ENCODE peak calls at places on chromosomes 11 and 22, in six cellular contexts. F is fibroblast of lung, J is Panc1, L is cardiac muscle cell, I is colonic mucosa, T is pancreas. Y is an unnamed sample. For H3K4me1 and H3K27me3, the result is how much of the 10 kb centered on the place peaks cover.

GRCh38 chr22:42780070-42780540 is 59.4 kb upstream of the A4GALT start:
- DNase-seq in F (peak), J (peak), L (peak), I (peak), T (no peak), Y (no peak)

GRCh38 chr11:36702330-36703054 is 104.5 kb upstream of the RAG2 start:
- DNase-seq in F (peak), J (peak), L (peak), I (peak), T (no peak), Y (no peak)

GRCh38 chr11:44573333-44573732 is 7.9 kb downstream of the CD82 start:
- DNase-seq in F (peak), J (no peak), L (no peak), I (no peak), T (no peak), Y (no peak)

GRCh38 chr11:65542738-65543390 is 15.3 kb downstream of the LTBP3 start:
- DNase-seq in F (no peak), J (no peak), L (no peak), I (no peak), T (no peak), Y (no peak)

GRCh38 chr11:122235615-122236014 is 119.6 kb upstream of the BLID start:
- DNase-seq in F (peak), J (no peak), L (peak), I (no peak), T (no peak), Y (no peak)

GRCh38 chr11:85663781-85664560 is 958 bp downstream of the CREBZF start:
- DNase-seq in F (peak), J (no peak), L (peak), I (peak), T (peak), Y (peak)

GRCh38 chr11:110179064-110179463 is 85.9 kb downstream of the ZC3H12C start:
- DNase-seq in F (no peak), J (no peak), L (no peak), I (no peak), T (no peak), Y (no peak)

GRCh38 chr11:68424981-68425865 is 35.3 kb upstream of the PPP6R3 start:
- DNase-seq in F (no peak), J (no peak), L (no peak), I (no peak), T (peak), Y (no peak)

GRCh38 chr11:91857194-91857593 is 367.4 kb upstream of the FAT3 start:
- DNase-seq in F (peak), J (no peak), L (no peak), I (no peak), T (no peak), Y (no peak)

GRCh38 chr22:44884968-44885805 is 124.6 kb downstream of the PHF21B start:
- DNase-seq in F (no peak), J (no peak), L (no peak), I (no peak), T (peak), Y (no peak)

GRCh38 chr22:32005453-32005852 is 37.6 kb upstream of the SLC5A1 start:
- DNase-seq in F (peak), J (no peak), L (no peak), I (no peak), T (no peak), Y (no peak)

GRCh38 chr11:105226062-105226461 is 86.5 kb upstream of the CARD18 start:
- DNase-seq in F (peak), J (no peak), L (no peak), I (no peak), T (no peak), Y (no peak)

GRCh38 chr11:65558002-65558784 is at the start of gene LTBP3:
- DNase-seq in F (peak), J (no peak), L (peak), I (peak), T (peak), Y (peak)

GRCh38 chr11:57116654-57117053 is 65.1 kb upstream of the LRRC55 start:
- DNase-seq in F (peak), J (peak), L (peak), I (peak), T (no peak), Y (peak)

GRCh38 chr22:29259253-29259899 is 8.4 kb downstream of the RHBDD3 start:
- DNase-seq in F (no peak), J (no peak), L (no peak), I (no peak), T (no peak), Y (no peak)

GRCh38 chr11:64151337-64151736 is 14.6 kb downstream of the MACROD1 start:
- DNase-seq in F (no peak), J (no peak), L (no peak), I (no peak), T (no peak), Y (no peak)

GRCh38 chr22:26618487-26618886 is 660 bp upstream of the CRYBB1 start:
- DNase-seq in F (no peak), J (no peak), L (no peak), I (no peak), T (no peak), Y (no peak)

GRCh38 chr11:119025978-119026766 is 4.5 kb downstream of the SLC37A4 start:
- DNase-seq in F (no peak), J (no peak), L (no peak), I (no peak), T (no peak), Y (no peak)

DNA sequence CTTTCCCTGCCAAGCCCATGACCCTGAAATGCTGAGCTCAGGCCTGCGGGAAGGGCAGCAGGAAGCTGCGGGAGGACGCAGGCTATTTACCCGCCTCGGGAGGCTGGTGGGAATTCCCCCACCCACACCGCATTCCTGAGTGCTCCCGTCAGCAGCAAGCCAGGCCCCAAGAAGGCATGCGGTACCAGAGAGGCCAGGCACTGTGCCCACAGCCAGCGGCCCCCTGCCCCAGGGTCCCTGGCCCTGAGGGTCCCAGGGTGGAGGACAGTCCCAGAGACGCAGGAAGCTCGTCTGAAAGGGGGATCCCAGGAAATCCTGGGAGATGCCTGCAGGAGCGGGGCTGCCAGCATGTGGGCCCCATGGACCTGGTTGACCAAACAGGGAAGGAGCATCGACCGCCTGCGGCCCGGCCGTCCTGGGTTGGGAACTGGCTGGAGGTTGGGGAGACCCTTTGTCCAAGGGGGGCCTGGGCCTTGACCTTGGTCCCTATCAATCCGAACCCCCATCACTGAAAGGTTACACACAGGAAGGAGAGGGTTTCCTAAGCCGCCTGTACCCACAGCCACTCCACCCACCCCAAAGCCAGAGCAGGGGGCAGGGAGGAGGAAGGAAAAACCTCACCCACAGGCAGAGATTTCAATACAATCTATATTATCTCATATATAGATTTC is 17.0 kb downstream of the MAFF start:
- DNase-seq in F (peak), J (no peak), L (peak), I (peak), T (peak), Y (peak)
- H3K4me1 ChIP-seq in F (under half), J (under half), L (under half), I (under half), T (under half), Y (half or more)

GRCh38 chr11:1569251-1569780 is 2.8 kb downstream of the DUSP8 start:
- DNase-seq in F (no peak), J (no peak), L (no peak), I (peak), T (peak), Y (no peak)

GRCh38 chr11:1567052-1567720 is 4.9 kb downstream of the DUSP8 start:
- DNase-seq in F (no peak), J (no peak), L (no peak), I (peak), T (peak), Y (no peak)

GRCh38 chr11:1568451-1568911 is 3.6 kb downstream of the DUSP8 start:
- DNase-seq in F (no peak), J (no peak), L (no peak), I (peak), T (peak), Y (no peak)

GRCh38 chr11:1566381-1567051 is 5.6 kb downstream of the DUSP8 start:
- DNase-seq in F (no peak), J (no peak), L (no peak), I (no peak), T (peak), Y (no peak)

DNA sequence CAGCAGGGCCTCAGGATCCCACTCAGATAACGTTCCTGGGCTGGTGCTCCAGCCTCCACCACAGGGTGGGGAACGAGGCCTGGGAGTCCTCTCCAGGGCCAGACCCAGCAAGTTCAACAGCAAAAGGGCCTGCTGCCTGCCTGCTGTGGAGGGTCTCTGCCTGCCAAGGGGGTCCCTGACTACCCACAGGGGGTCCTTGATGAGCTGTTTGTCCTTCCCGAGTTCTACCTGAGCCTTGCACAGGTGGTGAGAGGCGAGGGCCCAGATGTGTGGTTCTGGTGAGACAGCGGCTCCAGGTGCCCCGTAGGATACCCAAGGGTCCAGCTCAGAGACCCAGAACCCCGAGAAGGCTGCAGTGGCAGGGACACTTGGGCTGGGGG is 4.4 kb downstream of the DUSP8 start:
- DNase-seq in F (no peak), J (no peak), L (no peak), I (no peak), T (no peak), Y (no peak)
- H3K27me3 ChIP-seq in F (under half), J (under half), L (half or more), I (under half), T (under half), Y (under half)

GRCh38 chr11:93123351-93123898 is 74.4 kb downstream of the SLC36A4 start:
- DNase-seq in F (peak), J (no peak), L (no peak), I (peak), T (peak), Y (peak)
- TF ChIP-seq CTCF in F (no peak), J (no peak), L (no peak), I (no peak), T (no peak), Y (no peak)

GRCh38 chr22:21866821-21867527 is 471 bp downstream of the MAPK1 start:
- DNase-seq in F (no peak), J (no peak), L (peak), I (peak), T (no peak), Y (peak)
- H3K4me1 ChIP-seq in F (under half), J (under half), L (under half), I (under half), T (under half), Y (half or more)

DNA sequence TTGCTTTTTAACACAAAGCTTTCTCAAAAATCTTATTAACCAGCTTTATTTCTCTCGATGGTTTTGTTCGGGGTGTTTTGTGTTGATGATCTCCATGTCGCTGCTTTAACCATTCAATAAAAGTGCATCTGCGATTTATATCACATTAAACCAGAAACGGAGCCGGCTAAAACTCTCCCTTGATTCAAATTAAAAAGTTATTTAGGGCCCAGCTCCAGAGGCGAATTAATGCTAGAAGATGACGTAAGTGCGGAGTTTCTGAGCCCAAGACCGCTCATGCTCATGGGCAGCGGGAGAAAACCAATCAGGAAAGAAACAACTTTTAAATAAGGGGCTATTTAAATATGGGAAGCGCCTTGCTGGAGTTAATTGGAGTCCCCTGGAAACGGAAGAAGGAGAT is 1.6 kb upstream of the DBX1 start:
- DNase-seq in F (no peak), J (no peak), L (no peak), I (no peak), T (no peak), Y (no peak)
- H3K27me3 ChIP-seq in F (half or more), J (under half), L (half or more), I (half or more), T (under half), Y (half or more)